ENCODE peak calls at places on chromosomes 11 and 22, in four cellular contexts. One of them, this sample, is unnamed.

GRCh38 chr22:48960981-48961655 is 866.6 kb downstream of the BRD1 start:
- DNase-seq in transverse colon: peak
- DNase-seq in brain microvascular endothelial cell: no peak
- DNase-seq in NCI-H460: no peak
- DNase-seq in this sample: no peak

GRCh38 chr22:30947163-30947820 is 21.3 kb downstream of the MORC2 start:
- DNase-seq in transverse colon: peak
- DNase-seq in brain microvascular endothelial cell: no peak
- DNase-seq in NCI-H460: no peak
- DNase-seq in this sample: peak

GRCh38 chr11:14773755-14774154 is 118.3 kb downstream of the CYP2R1 start:
- DNase-seq in transverse colon: no peak
- DNase-seq in brain microvascular endothelial cell: no peak
- DNase-seq in NCI-H460: peak
- DNase-seq in this sample: no peak

GRCh38 chr22:21450858-21451331 is 16.3 kb upstream of the TMEM191C start:
- DNase-seq in transverse colon: no peak
- DNase-seq in brain microvascular endothelial cell: no peak
- DNase-seq in NCI-H460: no peak
- DNase-seq in this sample: no peak

GRCh38 chr22:19788661-19789225 is 28.2 kb downstream of the TBX1 start:
- DNase-seq in transverse colon: no peak
- DNase-seq in brain microvascular endothelial cell: no peak
- DNase-seq in NCI-H460: no peak
- DNase-seq in this sample: no peak

GRCh38 chr11:43992834-43993637 is 50.6 kb downstream of the C11orf96 start:
- DNase-seq in transverse colon: no peak
- DNase-seq in brain microvascular endothelial cell: no peak
- DNase-seq in NCI-H460: no peak
- DNase-seq in this sample: peak

GRCh38 chr11:8354622-8355417 is 91.1 kb upstream of the LMO1 start:
- DNase-seq in transverse colon: no peak
- DNase-seq in brain microvascular endothelial cell: no peak
- DNase-seq in NCI-H460: no peak
- DNase-seq in this sample: no peak

GRCh38 chr11:33530824-33531223 is 169.8 kb downstream of the C11orf91 start:
- DNase-seq in transverse colon: no peak
- DNase-seq in brain microvascular endothelial cell: peak
- DNase-seq in NCI-H460: no peak
- DNase-seq in this sample: no peak

GRCh38 chr22:47213571-47214230 is 451.3 kb downstream of the TBC1D22A start:
- DNase-seq in transverse colon: peak
- DNase-seq in brain microvascular endothelial cell: no peak
- DNase-seq in NCI-H460: peak
- DNase-seq in this sample: peak

GRCh38 chr22:44916281-44917231 is 93.2 kb downstream of the PHF21B start:
- DNase-seq in transverse colon: no peak
- DNase-seq in brain microvascular endothelial cell: no peak
- DNase-seq in NCI-H460: no peak
- DNase-seq in this sample: no peak